ENCODE peak calls at places on chromosomes 7 and 10, in seven cellular contexts. One of them, this sample, is unnamed.

GRCh38 chr7:29337628-29338116 is 143.1 kb downstream of the CHN2 start:
- DNase-seq in prostate gland: no peak
- DNase-seq in heart left ventricle: no peak
- DNase-seq in RWPE1: no peak
- DNase-seq in hepatocyte: no peak
- DNase-seq in HepG2: no peak
- DNase-seq in HCT116: no peak
- DNase-seq in this sample: no peak

GRCh38 chr7:80259-81236 is 111.8 kb upstream of the FAM20C start:
- DNase-seq in prostate gland: no peak
- DNase-seq in heart left ventricle: no peak
- DNase-seq in RWPE1: no peak
- DNase-seq in hepatocyte: no peak
- DNase-seq in HepG2: no peak
- DNase-seq in HCT116: no peak
- DNase-seq in this sample: no peak

GRCh38 chr7:18086165-18087030 is 58.8 kb upstream of the PRPS1L1 start:
- DNase-seq in prostate gland: no peak
- DNase-seq in heart left ventricle: peak
- DNase-seq in RWPE1: peak
- DNase-seq in hepatocyte: peak
- DNase-seq in HepG2: no peak
- DNase-seq in HCT116: no peak
- DNase-seq in this sample: peak

GRCh38 chr10:124657806-124658205 is 86.4 kb downstream of the FAM53B start:
- DNase-seq in prostate gland: no peak
- DNase-seq in heart left ventricle: no peak
- DNase-seq in RWPE1: no peak
- DNase-seq in hepatocyte: no peak
- DNase-seq in HepG2: no peak
- DNase-seq in HCT116: no peak
- DNase-seq in this sample: no peak

GRCh38 chr10:121300723-121301122 is 297.5 kb downstream of the FGFR2 start:
- DNase-seq in prostate gland: no peak
- DNase-seq in heart left ventricle: no peak
- DNase-seq in RWPE1: no peak
- DNase-seq in hepatocyte: no peak
- DNase-seq in HepG2: no peak
- DNase-seq in HCT116: no peak
- DNase-seq in this sample: no peak

GRCh38 chr7:23470290-23471089 is at the start of gene IGF2BP3:
- DNase-seq in prostate gland: no peak
- DNase-seq in heart left ventricle: no peak
- DNase-seq in RWPE1: peak
- DNase-seq in hepatocyte: peak
- DNase-seq in HepG2: peak
- DNase-seq in HCT116: peak
- DNase-seq in this sample: no peak

GRCh38 chr7:25850730-25851129 is 301.3 kb upstream of the NFE2L3 start:
- DNase-seq in prostate gland: no peak
- DNase-seq in heart left ventricle: no peak
- DNase-seq in RWPE1: no peak
- DNase-seq in hepatocyte: no peak
- DNase-seq in HepG2: no peak
- DNase-seq in HCT116: no peak
- DNase-seq in this sample: no peak

GRCh38 chr7:116226664-116227063 is 16.3 kb downstream of the TES start:
- DNase-seq in prostate gland: no peak
- DNase-seq in heart left ventricle: no peak
- DNase-seq in RWPE1: no peak
- DNase-seq in hepatocyte: no peak
- DNase-seq in HepG2: no peak
- DNase-seq in HCT116: no peak
- DNase-seq in this sample: no peak

GRCh38 chr7:34851431-34851830 is 185.9 kb downstream of the DPY19L1 start:
- DNase-seq in prostate gland: no peak
- DNase-seq in heart left ventricle: no peak
- DNase-seq in RWPE1: no peak
- DNase-seq in hepatocyte: no peak
- DNase-seq in HepG2: no peak
- DNase-seq in HCT116: no peak
- DNase-seq in this sample: no peak

GRCh38 chr10:17452060-17452894 is 2.1 kb downstream of the ST8SIA6 start:
- DNase-seq in prostate gland: no peak
- DNase-seq in heart left ventricle: no peak
- DNase-seq in RWPE1: no peak
- DNase-seq in hepatocyte: no peak
- DNase-seq in HepG2: no peak
- DNase-seq in HCT116: no peak
- DNase-seq in this sample: no peak

GRCh38 chr10:132452651-132453469 is 55.9 kb downstream of the PWWP2B start:
- DNase-seq in prostate gland: peak
- DNase-seq in heart left ventricle: peak
- DNase-seq in RWPE1: peak
- DNase-seq in hepatocyte: peak
- DNase-seq in HepG2: peak
- DNase-seq in HCT116: no peak
- DNase-seq in this sample: no peak
- H3K27ac ChIP-seq in prostate gland: no peak
- H3K27ac ChIP-seq in heart left ventricle: no peak
- H3K27ac ChIP-seq in RWPE1: peak
- H3K27ac ChIP-seq in hepatocyte: peak
- H3K27ac ChIP-seq in HepG2: no peak
- H3K27ac ChIP-seq in HCT116: peak
- H3K27ac ChIP-seq in this sample: no peak

DNA sequence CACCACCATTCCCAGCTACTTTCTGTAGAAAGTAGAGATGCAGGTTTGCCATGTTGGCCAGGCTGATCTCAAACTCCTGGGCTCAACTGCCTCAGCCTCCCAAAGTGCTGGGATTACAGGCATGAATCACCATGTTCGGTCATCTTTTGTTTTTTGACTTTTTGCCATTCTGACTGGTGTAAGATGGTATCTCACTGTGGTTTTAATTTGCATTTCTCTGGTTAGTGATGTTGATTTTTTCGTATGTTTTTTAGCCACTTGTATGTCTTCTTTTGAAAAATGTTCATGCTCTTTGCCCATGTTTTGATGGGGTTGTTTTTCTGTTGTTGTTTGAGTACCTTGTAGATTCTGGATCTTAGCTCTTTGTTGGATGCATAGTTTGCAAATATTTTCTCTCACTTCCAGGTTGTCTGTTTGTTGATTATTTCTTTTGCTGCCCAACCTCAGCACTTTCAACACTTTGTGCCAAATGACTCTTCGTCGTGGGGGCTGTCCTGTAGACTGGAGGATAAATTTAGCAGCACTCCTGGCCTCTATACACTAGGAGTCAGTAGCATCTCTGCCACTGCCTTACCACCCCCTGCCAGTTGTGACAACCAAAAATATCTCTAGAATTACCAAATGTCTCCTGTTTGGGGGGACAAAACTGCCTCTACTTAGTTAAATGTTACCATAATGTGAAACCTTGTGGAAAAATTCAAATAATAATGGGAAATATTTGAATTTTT is 6.5 kb upstream of the CPED1 start:
- DNase-seq in prostate gland: no peak
- DNase-seq in heart left ventricle: no peak
- DNase-seq in RWPE1: no peak
- DNase-seq in hepatocyte: no peak
- DNase-seq in HepG2: no peak
- DNase-seq in HCT116: no peak
- DNase-seq in this sample: no peak
- TF ChIP-seq CTCF in prostate gland: no peak
- TF ChIP-seq CTCF in heart left ventricle: no peak
- TF ChIP-seq CTCF in RWPE1: no peak
- TF ChIP-seq CTCF in hepatocyte: no peak
- TF ChIP-seq CTCF in HepG2: no peak
- TF ChIP-seq CTCF in HCT116: no peak
- TF ChIP-seq CTCF in this sample: no peak

GRCh38 chr10:79487296-79488194 is 24.8 kb upstream of the EIF5AL1 start:
- DNase-seq in prostate gland: peak
- DNase-seq in heart left ventricle: peak
- DNase-seq in RWPE1: peak
- DNase-seq in hepatocyte: peak
- DNase-seq in HepG2: peak
- DNase-seq in HCT116: peak
- DNase-seq in this sample: no peak
- H3K27ac ChIP-seq in prostate gland: no peak
- H3K27ac ChIP-seq in heart left ventricle: peak
- H3K27ac ChIP-seq in RWPE1: peak
- H3K27ac ChIP-seq in hepatocyte: peak
- H3K27ac ChIP-seq in HepG2: no peak
- H3K27ac ChIP-seq in HCT116: peak
- H3K27ac ChIP-seq in this sample: peak

DNA sequence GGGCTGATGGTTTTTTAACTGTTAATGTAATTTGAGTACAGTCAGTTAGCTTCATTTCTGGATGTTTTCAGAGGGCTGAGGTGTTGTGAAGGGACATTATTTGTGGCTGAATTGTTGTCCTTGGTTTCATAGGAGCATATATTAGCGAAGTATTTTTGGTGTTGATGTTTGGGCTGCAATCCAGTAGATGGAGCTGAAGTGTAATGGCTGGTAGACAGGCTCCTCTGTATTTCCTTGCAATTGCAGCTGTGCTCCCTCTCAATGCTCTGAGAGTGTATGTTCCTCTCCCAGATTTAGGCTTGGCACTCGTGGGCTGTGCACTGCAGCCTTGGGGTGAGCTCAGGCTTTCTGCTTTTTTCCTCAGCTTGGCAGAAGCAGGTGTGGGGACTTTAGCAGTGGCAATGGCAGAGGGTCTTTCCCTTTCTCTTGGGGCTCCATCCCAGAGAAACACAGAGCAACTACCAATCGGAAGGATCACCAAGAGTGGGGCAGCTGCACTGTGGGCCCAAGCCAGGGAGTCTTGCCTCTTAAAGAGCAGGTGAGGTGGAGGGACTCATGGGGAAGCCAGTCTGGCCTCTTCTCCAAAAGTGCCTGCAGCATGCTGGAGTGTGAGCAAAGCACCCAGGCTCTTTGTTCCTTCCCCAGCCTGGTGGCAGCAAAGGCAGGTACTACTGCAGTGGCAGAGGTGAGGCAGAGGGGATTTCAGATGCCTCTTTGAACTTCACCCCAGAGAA is 544.4 kb downstream of the SH2D4B start:
- DNase-seq in prostate gland: no peak
- DNase-seq in heart left ventricle: no peak
- DNase-seq in RWPE1: no peak
- DNase-seq in hepatocyte: no peak
- DNase-seq in HepG2: no peak
- DNase-seq in HCT116: no peak
- DNase-seq in this sample: no peak
- TF ChIP-seq CTCF in prostate gland: no peak
- TF ChIP-seq CTCF in heart left ventricle: no peak
- TF ChIP-seq CTCF in RWPE1: no peak
- TF ChIP-seq CTCF in hepatocyte: peak
- TF ChIP-seq CTCF in HepG2: peak
- TF ChIP-seq CTCF in HCT116: no peak
- TF ChIP-seq CTCF in this sample: no peak

GRCh38 chr10:72171175-72171630 is 44.6 kb upstream of the ANAPC16 start:
- DNase-seq in prostate gland: no peak
- DNase-seq in heart left ventricle: no peak
- DNase-seq in RWPE1: peak
- DNase-seq in hepatocyte: peak
- DNase-seq in HepG2: peak
- DNase-seq in HCT116: peak
- DNase-seq in this sample: no peak
- H3K27ac ChIP-seq in prostate gland: no peak
- H3K27ac ChIP-seq in heart left ventricle: peak
- H3K27ac ChIP-seq in RWPE1: peak
- H3K27ac ChIP-seq in hepatocyte: peak
- H3K27ac ChIP-seq in HepG2: no peak
- H3K27ac ChIP-seq in HCT116: peak
- H3K27ac ChIP-seq in this sample: no peak